ENCODE peak calls at places on chromosomes 2 and 18, in ten cellular contexts. B is SW 1271; N is SJCRH30; Z is stimulated activated CD4-positive, alpha-beta T cell treated with anti-CD3 and anti-CD28 coated beads, Interleukin-4, amount 100 ng/mL, for 48 hours; F is SJSA1; L is activated CD4-positive, alpha-beta T cell treated with anti-CD3 and anti-CD28 coated beads, Interleukin-2, amount 50 U/mL, for 1 hour; J is aorta; P is AG10803; S is GM10248; A is activated naive CD8-positive, alpha-beta T cell treated with anti-CD3 and anti-CD28 coated beads, Interleukin-2, amount 10 ng/mL, durations not matched to agents 7 days and 5 days. W is an unnamed sample.

GRCh38 chr2:82781516-82781915 is 1677.6 kb downstream of the SUCLG1 start:
- DNase-seq in N (no peak), P (no peak), S (no peak), J (no peak), A (no peak), F (no peak), B (no peak), L (no peak), Z (no peak), W (no peak)

GRCh38 chr2:75558786-75559428 is 1.8 kb downstream of the EVA1A start:
- DNase-seq in N (no peak), L (no peak), Z (no peak), A (no peak), B (no peak), J (no peak), F (no peak), P (peak), S (no peak), W (no peak)

GRCh38 chr2:163701399-163702195 is 34.2 kb downstream of the FIGN start:
- DNase-seq in N (no peak), Z (no peak), S (no peak), A (no peak), B (no peak), F (no peak), P (no peak), L (no peak), J (no peak), W (no peak)

GRCh38 chr2:28277466-28277865 is 115.2 kb upstream of the FOSL2 start:
- DNase-seq in N (no peak), F (no peak), J (no peak), L (no peak), Z (no peak), A (no peak), S (no peak), P (no peak), B (no peak), W (no peak)

GRCh38 chr2:133977385-133977784 is 276.5 kb upstream of the MGAT5 start:
- DNase-seq in S (no peak), N (no peak), J (peak), F (no peak), Z (no peak), B (no peak), A (no peak), L (no peak), P (no peak), W (no peak)

GRCh38 chr18:49279041-49279440 is 181.4 kb downstream of the DYM start:
- DNase-seq in L (no peak), F (no peak), A (no peak), N (no peak), B (no peak), J (no peak), S (no peak), Z (no peak), P (no peak), W (no peak)

GRCh38 chr18:43486462-43486861 is 209.2 kb upstream of the SYT4 start:
- DNase-seq in J (no peak), A (no peak), N (peak), S (no peak), B (no peak), Z (no peak), L (no peak), F (no peak), P (no peak), W (no peak)

GRCh38 chr2:179591690-179592089 is 269.7 kb downstream of the ZNF385B start:
- DNase-seq in J (no peak), B (no peak), Z (no peak), N (no peak), P (no peak), S (no peak), A (no peak), L (no peak), F (no peak), W (no peak)

GRCh38 chr18:45167109-45167551 is 448.1 kb upstream of the SLC14A2 start:
- DNase-seq in B (no peak), A (no peak), J (no peak), N (no peak), L (no peak), P (peak), Z (no peak), F (peak), S (no peak), W (no peak)

GRCh38 chr2:118127250-118127649 is 39.0 kb downstream of the INSIG2 start:
- DNase-seq in N (no peak), L (no peak), P (no peak), J (no peak), S (no peak), Z (no peak), F (no peak), B (no peak), A (no peak), W (no peak)

GRCh38 chr2:238462782-238463396 is 36.2 kb downstream of the ASB1 start:
- DNase-seq in L (no peak), B (peak), F (no peak), Z (no peak), N (peak), S (peak), J (no peak), P (peak), A (no peak), W (no peak)

GRCh38 chr2:65595641-65596040 is 163.2 kb upstream of the SPRED2 start:
- DNase-seq in P (no peak), B (no peak), J (no peak), L (no peak), N (no peak), F (no peak), Z (no peak), A (no peak), S (no peak), W (no peak)

GRCh38 chr2:225120175-225120574 is 77.9 kb upstream of the DOCK10 start:
- DNase-seq in J (no peak), N (peak), Z (no peak), L (no peak), B (no peak), F (no peak), P (peak), A (no peak), S (no peak), W (no peak)

GRCh38 chr2:121142452-121142851 is 142.6 kb downstream of the TFCP2L1 start:
- DNase-seq in F (no peak), P (no peak), A (no peak), S (no peak), N (no peak), B (no peak), L (no peak), J (no peak), Z (no peak), W (no peak)

GRCh38 chr2:85888020-85888744 is 608 bp downstream of the ST3GAL5 start:
- DNase-seq in F (no peak), S (peak), N (peak), J (peak), B (no peak), L (peak), Z (peak), P (no peak), A (peak), W (peak)

GRCh38 chr2:22579341-22579740 is 805.6 kb upstream of the KLHL29 start:
- DNase-seq in P (no peak), B (no peak), J (no peak), L (no peak), F (no peak), N (peak), Z (no peak), A (no peak), S (no peak), W (no peak)

GRCh38 chr2:144938308-144938709 is 418.4 kb upstream of the ZEB2 start:
- DNase-seq in N (peak), P (peak), F (no peak), S (no peak), L (no peak), J (no peak), Z (no peak), A (no peak), B (no peak), W (no peak)

GRCh38 chr18:1102848-1103247 is 198.2 kb downstream of the ADCYAP1 start:
- DNase-seq in F (no peak), B (no peak), S (no peak), N (peak), L (no peak), Z (no peak), J (no peak), A (no peak), P (no peak), W (no peak)

GRCh38 chr2:128410035-128410757 is 91.5 kb upstream of the HS6ST1 start:
- DNase-seq in N (no peak), L (no peak), Z (no peak), B (no peak), J (no peak), A (no peak), S (no peak), F (no peak), P (no peak), W (no peak)

GRCh38 chr2:70887208-70887549 is 48.5 kb upstream of the ATP6V1B1 start:
- DNase-seq in A (no peak), F (no peak), L (no peak), B (no peak), S (no peak), P (no peak), Z (no peak), J (no peak), N (no peak), W (no peak)

GRCh38 chr18:56322403-56322802 is 316.0 kb downstream of the TXNL1 start:
- DNase-seq in J (no peak), B (no peak), A (no peak), S (no peak), P (no peak), L (no peak), Z (no peak), N (peak), F (no peak), W (no peak)

GRCh38 chr2:60352491-60353405 is 200.7 kb downstream of the BCL11A start:
- DNase-seq in L (no peak), A (no peak), N (no peak), F (no peak), P (no peak), Z (no peak), S (no peak), B (no peak), J (no peak), W (peak)

GRCh38 chr2:158573739-158574138 is 117.0 kb downstream of the PKP4 start:
- DNase-seq in J (no peak), F (no peak), B (no peak), P (no peak), S (no peak), A (no peak), L (no peak), Z (no peak), N (no peak), W (no peak)

GRCh38 chr2:4882421-4882820 is 809.8 kb upstream of the SOX11 start:
- DNase-seq in B (no peak), N (no peak), L (no peak), F (no peak), Z (no peak), S (no peak), J (no peak), A (no peak), P (no peak), W (no peak)

GRCh38 chr2:20062615-20063545 is 11.5 kb upstream of the LAPTM4A start:
- DNase-seq in F (peak), A (no peak), J (peak), S (no peak), B (no peak), L (no peak), Z (no peak), P (peak), N (peak), W (no peak)

GRCh38 chr2:34949316-34949715 is 1350.2 kb upstream of the FAM98A start:
- DNase-seq in N (no peak), B (no peak), A (no peak), S (no peak), F (no peak), Z (no peak), P (no peak), J (no peak), L (no peak), W (no peak)

GRCh38 chr2:197209742-197210408 is 100.7 kb downstream of the ANKRD44 start:
- DNase-seq in A (no peak), Z (peak), L (peak), P (no peak), J (no peak), F (no peak), S (peak), N (no peak), B (no peak), W (peak)

GRCh38 chr2:217816396-217816869 is 186.4 kb downstream of the TNS1 start:
- DNase-seq in B (no peak), F (no peak), J (no peak), L (no peak), N (peak), A (no peak), S (no peak), P (peak), Z (no peak), W (no peak)

GRCh38 chr2:70750320-70750719 is 17.7 kb downstream of the ADD2 start:
- DNase-seq in F (no peak), N (no peak), P (no peak), Z (no peak), A (no peak), S (no peak), L (no peak), B (no peak), J (no peak), W (no peak)

GRCh38 chr18:77063256-77063655 is 69.3 kb downstream of the MBP start:
- DNase-seq in N (no peak), Z (peak), L (peak), J (peak), F (no peak), A (peak), B (no peak), P (no peak), S (peak), W (peak)

GRCh38 chr18:35029103-35029502 is 12.1 kb upstream of the MAPRE2 start:
- DNase-seq in Z (no peak), A (no peak), L (no peak), S (no peak), N (no peak), F (peak), P (peak), B (no peak), J (peak), W (no peak)